ENCODE peak calls at places on chromosomes 1 and 21, in five cellular contexts. Z is CD8-positive, alpha-beta T cell; U is IMR-90; A is heart right ventricle; W is fibroblast of lung. F is an unnamed sample. For H3K4me1, the result is how much of the 10 kb centered on the place peaks cover.

GRCh38 chr1:203556047-203556851 is 62.3 kb downstream of the OPTC start:
- DNase-seq in U (peak), Z (no peak), W (peak), A (peak), F (peak)

GRCh38 chr1:227390525-227390924 is 72.2 kb upstream of the CDC42BPA start:
- DNase-seq in U (no peak), Z (no peak), W (no peak), A (no peak), F (no peak)

GRCh38 chr1:8096105-8097011 is 70.2 kb upstream of the ERRFI1 start:
- DNase-seq in U (peak), A (no peak), Z (no peak), W (peak), F (no peak)

GRCh38 chr1:2431503-2431902 is 19.1 kb upstream of the PEX10 start:
- DNase-seq in A (no peak), Z (no peak), U (no peak), W (no peak), F (no peak)

GRCh38 chr1:36528361-36529349 is 45.9 kb upstream of the CSF3R start:
- DNase-seq in U (no peak), A (no peak), W (no peak), Z (no peak), F (no peak)

GRCh38 chr1:214187152-214187900 is 93.6 kb upstream of the SMYD2 start:
- DNase-seq in A (no peak), U (no peak), W (no peak), Z (no peak), F (no peak)

GRCh38 chr1:117037802-117038201 is 22.3 kb upstream of the TTF2 start:
- DNase-seq in Z (no peak), W (no peak), U (no peak), A (no peak), F (no peak)

GRCh38 chr1:176241385-176242015 is 34.4 kb upstream of the COP1 start:
- DNase-seq in U (peak), A (no peak), Z (no peak), W (peak), F (no peak)

GRCh38 chr1:29703596-29703995 is 467.3 kb downstream of the PTPRU start:
- DNase-seq in W (peak), A (no peak), Z (no peak), U (peak), F (no peak)

GRCh38 chr1:244918422-244919319 is 54.3 kb upstream of the HNRNPU start:
- DNase-seq in A (peak), Z (peak), U (peak), W (no peak), F (peak)

GRCh38 chr1:112114540-112114939 is 125.1 kb upstream of the KCND3 start:
- DNase-seq in A (no peak), W (no peak), U (no peak), Z (no peak), F (no peak)

GRCh38 chr1:211377539-211378461 is 51.2 kb downstream of the TRAF5 start:
- DNase-seq in U (no peak), Z (no peak), A (no peak), W (no peak), F (no peak)

GRCh38 chr21:34243562-34243961 is 120.2 kb upstream of the KCNE2 start:
- DNase-seq in Z (no peak), W (peak), A (no peak), U (peak), F (no peak)

GRCh38 chr1:236685917-236686814 is at the start of gene ACTN2:
- DNase-seq in W (peak), Z (peak), A (peak), U (no peak), F (peak)

GRCh38 chr1:67532452-67533216 is 102.4 kb upstream of the SERBP1 start:
- DNase-seq in U (peak), W (peak), A (no peak), Z (no peak), F (peak)

GRCh38 chr1:188425687-188426086 is 1596.9 kb downstream of the PLA2G4A start:
- DNase-seq in A (no peak), U (peak), W (peak), Z (no peak), F (no peak)

GRCh38 chr1:197178998-197179397 is 32.5 kb upstream of the ASPM start:
- DNase-seq in A (no peak), U (peak), Z (no peak), W (peak), F (no peak)
- TF ChIP-seq CTCF in A (no peak), U (peak), Z (no peak), W (peak), F (no peak)

GRCh38 chr1:10685851-10686403 is 110.5 kb downstream of the CASZ1 start:
- DNase-seq in A (no peak), W (peak), Z (no peak), U (peak), F (peak)
- H3K4me1 ChIP-seq in A (half or more), W (under half), Z (under half), U (under half), F (half or more)

DNA sequence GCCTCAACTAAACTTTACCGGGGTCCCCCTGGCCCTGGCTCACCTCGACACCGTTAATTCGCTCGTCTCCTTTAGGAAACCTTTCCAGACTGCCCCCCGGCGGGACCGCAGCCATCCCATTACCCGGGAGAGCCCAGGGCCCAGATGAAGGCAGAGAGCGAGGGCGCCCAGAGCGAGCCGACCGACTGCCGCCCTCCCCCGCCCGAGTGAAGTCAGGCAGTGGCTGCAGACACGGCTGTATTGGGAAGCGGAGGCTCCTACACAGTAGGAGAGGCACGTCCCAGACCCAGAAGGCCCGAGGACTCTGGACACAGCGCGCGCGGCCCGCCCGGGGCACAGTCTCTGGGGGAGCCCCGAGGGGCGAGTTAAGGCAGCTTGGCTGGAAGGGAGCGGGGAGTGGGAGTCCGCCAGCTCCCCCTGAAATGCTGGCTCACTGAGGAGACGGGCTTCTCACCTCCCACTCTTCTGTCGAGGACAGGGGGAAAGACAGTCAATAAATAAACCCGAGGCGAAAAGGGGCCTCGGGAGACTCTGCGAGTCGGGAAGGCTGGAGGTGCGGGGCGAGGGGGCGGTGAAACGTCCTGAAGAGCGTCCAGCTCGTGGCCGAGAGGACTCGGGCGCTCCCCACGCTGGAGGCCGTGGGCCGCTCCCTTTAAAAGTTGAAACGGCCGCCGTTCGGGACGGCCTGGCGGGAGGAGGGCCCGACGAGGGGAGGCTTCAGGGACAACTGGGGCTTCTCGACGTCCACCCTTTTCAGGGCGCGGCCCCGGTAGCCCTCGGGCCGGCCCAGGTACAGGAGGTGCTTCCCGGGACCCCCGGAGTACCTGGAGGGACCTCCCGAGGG is 14.4 kb downstream of the SEMA6C start:
- DNase-seq in U (no peak), W (no peak), A (peak), Z (no peak), F (no peak)
- H3K27ac ChIP-seq in U (no peak), W (no peak), A (peak), Z (no peak), F (peak)

GRCh38 chr1:84973493-84974334 is 23.2 kb downstream of the MCOLN2 start:
- DNase-seq in A (no peak), Z (no peak), U (no peak), W (peak), F (no peak)
- TF ChIP-seq CTCF in A (no peak), Z (no peak), U (no peak), W (no peak), F (no peak)

GRCh38 chr1:31441558-31441957 is 28.5 kb downstream of the SERINC2 start:
- DNase-seq in U (no peak), A (no peak), W (no peak), Z (no peak), F (no peak)

GRCh38 chr1:31441073-31441472 is 28.1 kb downstream of the SERINC2 start:
- DNase-seq in U (no peak), Z (no peak), W (no peak), A (no peak), F (no peak)

GRCh38 chr1:31443673-31444072 is 30.7 kb downstream of the SERINC2 start:
- DNase-seq in Z (no peak), W (no peak), U (no peak), A (no peak), F (no peak)

GRCh38 chr1:31441970-31442647 is 29.1 kb downstream of the SERINC2 start:
- DNase-seq in Z (no peak), A (no peak), U (no peak), W (no peak), F (no peak)

DNA sequence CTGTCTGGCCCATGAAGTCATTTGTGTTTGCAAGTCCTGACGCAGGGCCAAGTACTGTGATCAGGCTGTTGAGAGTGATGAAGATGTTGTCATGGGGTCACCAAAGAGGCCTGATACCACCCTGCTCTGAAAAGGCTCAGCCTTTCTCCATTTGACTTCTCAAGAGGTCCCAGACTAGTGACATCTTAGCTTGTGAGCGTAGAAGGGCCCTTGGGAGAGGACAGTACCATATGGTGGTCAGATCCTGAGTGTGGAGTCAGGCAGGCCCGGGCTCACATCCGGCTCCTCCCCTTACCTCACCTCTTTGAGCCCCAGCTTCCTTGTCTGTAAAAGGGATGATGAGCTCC is 29.6 kb downstream of the SERINC2 start:
- DNase-seq in Z (no peak), U (no peak), A (no peak), W (no peak), F (no peak)
- H3K4me1 ChIP-seq in Z (under half), U (under half), A (under half), W (under half), F (under half)

GRCh38 chr1:209761021-209761635 is 5.3 kb downstream of the TRAF3IP3 start:
- DNase-seq in W (no peak), U (no peak), Z (no peak), A (no peak), F (no peak)

GRCh38 chr1:209756608-209757445 is 974 bp downstream of the TRAF3IP3 start:
- DNase-seq in W (no peak), U (no peak), Z (peak), A (no peak), F (no peak)

GRCh38 chr1:209755926-209756607 is at the start of gene TRAF3IP3:
- DNase-seq in A (no peak), W (no peak), U (no peak), Z (peak), F (peak)

GRCh38 chr1:209759829-209760359 is 4.0 kb downstream of the TRAF3IP3 start:
- DNase-seq in W (no peak), Z (no peak), U (no peak), A (no peak), F (no peak)

GRCh38 chr1:209758360-209758759 is 2.5 kb downstream of the TRAF3IP3 start:
- DNase-seq in Z (no peak), W (no peak), A (no peak), U (no peak), F (no peak)
- H3K27ac ChIP-seq in Z (peak), W (no peak), A (peak), U (no peak), F (no peak)

GRCh38 chr1:172002725-172003345 is 161.5 kb downstream of the DNM3 start:
- DNase-seq in A (no peak), U (peak), W (peak), Z (no peak), F (no peak)
- TF ChIP-seq CTCF in A (peak), U (peak), W (peak), Z (peak), F (peak)

GRCh38 chr1:91797164-91797563 is 88.8 kb downstream of the TGFBR3 start:
- DNase-seq in W (no peak), U (no peak), Z (no peak), A (no peak), F (peak)

GRCh38 chr1:91798741-91799140 is 87.2 kb downstream of the TGFBR3 start:
- DNase-seq in Z (no peak), W (no peak), U (no peak), A (no peak), F (no peak)

GRCh38 chr1:91798241-91798648 is 87.7 kb downstream of the TGFBR3 start:
- DNase-seq in A (no peak), Z (no peak), U (no peak), W (no peak), F (no peak)

GRCh38 chr1:91795601-91796389 is 90.2 kb downstream of the TGFBR3 start:
- DNase-seq in A (no peak), W (peak), U (peak), Z (no peak), F (no peak)

GRCh38 chr1:91796390-91796654 is 89.6 kb downstream of the TGFBR3 start:
- DNase-seq in Z (no peak), W (no peak), U (no peak), A (no peak), F (no peak)
- H3K4me1 ChIP-seq in Z (under half), W (under half), U (under half), A (under half), F (under half)

F was measured in heart left ventricle.